ENCODE peak calls at places on chromosomes 5 and 9, in seven cellular contexts. One of them, this sample, is unnamed.

GRCh38 chr5:91318727-91319126 is 64.4 kb downstream of the ARRDC3 start:
- DNase-seq in GM23248: no peak
- DNase-seq in naive thymus-derived CD4-positive, alpha-beta T cell: no peak
- DNase-seq in heart left ventricle: no peak
- DNase-seq in neural progenitor cell: no peak
- DNase-seq in CD8-positive, alpha-beta memory T cell: no peak
- DNase-seq in right lobe of liver: no peak
- DNase-seq in this sample: no peak

GRCh38 chr9:135602789-135603481 is 36.4 kb downstream of the GLT6D1 start:
- DNase-seq in GM23248: peak; percentile 49
- DNase-seq in naive thymus-derived CD4-positive, alpha-beta T cell: peak; percentile 31
- DNase-seq in heart left ventricle: peak; percentile 21
- DNase-seq in neural progenitor cell: peak; percentile 34
- DNase-seq in CD8-positive, alpha-beta memory T cell: peak; percentile 42
- DNase-seq in right lobe of liver: peak; percentile 44
- DNase-seq in this sample: no peak

GRCh38 chr5:68196876-68197275 is 18.7 kb upstream of the PIK3R1 start:
- DNase-seq in GM23248: no peak
- DNase-seq in naive thymus-derived CD4-positive, alpha-beta T cell: no peak
- DNase-seq in heart left ventricle: peak; percentile 29
- DNase-seq in neural progenitor cell: no peak
- DNase-seq in CD8-positive, alpha-beta memory T cell: no peak
- DNase-seq in right lobe of liver: no peak
- DNase-seq in this sample: peak; percentile 40

GRCh38 chr5:177220576-177220975 is 82.9 kb downstream of the RAB24 start:
- DNase-seq in GM23248: no peak
- DNase-seq in naive thymus-derived CD4-positive, alpha-beta T cell: no peak
- DNase-seq in heart left ventricle: no peak
- DNase-seq in neural progenitor cell: no peak
- DNase-seq in CD8-positive, alpha-beta memory T cell: no peak
- DNase-seq in right lobe of liver: no peak
- DNase-seq in this sample: no peak

GRCh38 chr9:131731237-131731995 is 8.5 kb downstream of the RAPGEF1 start:
- DNase-seq in GM23248: peak; percentile 29
- DNase-seq in naive thymus-derived CD4-positive, alpha-beta T cell: no peak
- DNase-seq in heart left ventricle: no peak
- DNase-seq in neural progenitor cell: no peak
- DNase-seq in CD8-positive, alpha-beta memory T cell: peak; percentile 20
- DNase-seq in right lobe of liver: no peak
- DNase-seq in this sample: no peak

GRCh38 chr5:53161876-53162275 is 52.3 kb upstream of the MOCS2 start:
- DNase-seq in GM23248: peak; percentile 68
- DNase-seq in naive thymus-derived CD4-positive, alpha-beta T cell: no peak
- DNase-seq in heart left ventricle: no peak
- DNase-seq in neural progenitor cell: no peak
- DNase-seq in CD8-positive, alpha-beta memory T cell: no peak
- DNase-seq in right lobe of liver: no peak
- DNase-seq in this sample: peak; percentile 19

GRCh38 chr5:113663879-113664278 is 150.4 kb downstream of the YTHDC2 start:
- DNase-seq in GM23248: peak; percentile 68
- DNase-seq in naive thymus-derived CD4-positive, alpha-beta T cell: no peak
- DNase-seq in heart left ventricle: no peak
- DNase-seq in neural progenitor cell: peak; percentile 16
- DNase-seq in CD8-positive, alpha-beta memory T cell: no peak
- DNase-seq in right lobe of liver: peak; percentile 77
- DNase-seq in this sample: no peak

GRCh38 chr9:81529556-81530193 is 159.7 kb downstream of the TLE1 start:
- DNase-seq in GM23248: peak; percentile 85
- DNase-seq in naive thymus-derived CD4-positive, alpha-beta T cell: no peak
- DNase-seq in heart left ventricle: no peak
- DNase-seq in neural progenitor cell: no peak
- DNase-seq in CD8-positive, alpha-beta memory T cell: no peak
- DNase-seq in right lobe of liver: no peak
- DNase-seq in this sample: no peak

GRCh38 chr5:1515311-1515920 is 8.3 kb downstream of the LPCAT1 start:
- DNase-seq in GM23248: no peak
- DNase-seq in naive thymus-derived CD4-positive, alpha-beta T cell: no peak
- DNase-seq in heart left ventricle: peak; percentile 15
- DNase-seq in neural progenitor cell: no peak
- DNase-seq in CD8-positive, alpha-beta memory T cell: peak; percentile 1
- DNase-seq in right lobe of liver: peak; percentile 45
- DNase-seq in this sample: peak; percentile 7

GRCh38 chr5:176152191-176152932 is 85.9 kb upstream of the SIMC1 start:
- DNase-seq in GM23248: no peak
- DNase-seq in naive thymus-derived CD4-positive, alpha-beta T cell: no peak
- DNase-seq in heart left ventricle: no peak
- DNase-seq in neural progenitor cell: peak; percentile 93
- DNase-seq in CD8-positive, alpha-beta memory T cell: no peak
- DNase-seq in right lobe of liver: no peak
- DNase-seq in this sample: no peak

GRCh38 chr5:30736642-30737041 is 456.8 kb upstream of the CDH6 start:
- DNase-seq in GM23248: no peak
- DNase-seq in naive thymus-derived CD4-positive, alpha-beta T cell: no peak
- DNase-seq in heart left ventricle: no peak
- DNase-seq in neural progenitor cell: no peak
- DNase-seq in CD8-positive, alpha-beta memory T cell: no peak
- DNase-seq in right lobe of liver: no peak
- DNase-seq in this sample: no peak

GRCh38 chr9:114513050-114513951 is 8.0 kb upstream of the WHRN start:
- DNase-seq in GM23248: no peak
- DNase-seq in naive thymus-derived CD4-positive, alpha-beta T cell: no peak
- DNase-seq in heart left ventricle: no peak
- DNase-seq in neural progenitor cell: no peak
- DNase-seq in CD8-positive, alpha-beta memory T cell: no peak
- DNase-seq in right lobe of liver: no peak
- DNase-seq in this sample: no peak

GRCh38 chr5:35830587-35830986 is 26.1 kb upstream of the IL7R start:
- DNase-seq in GM23248: no peak
- DNase-seq in naive thymus-derived CD4-positive, alpha-beta T cell: peak; percentile 81
- DNase-seq in heart left ventricle: no peak
- DNase-seq in neural progenitor cell: no peak
- DNase-seq in CD8-positive, alpha-beta memory T cell: no peak
- DNase-seq in right lobe of liver: no peak
- DNase-seq in this sample: no peak

GRCh38 chr5:89351232-89351631 is 468.2 kb upstream of the MEF2C start:
- DNase-seq in GM23248: peak; percentile 78
- DNase-seq in naive thymus-derived CD4-positive, alpha-beta T cell: no peak
- DNase-seq in heart left ventricle: no peak
- DNase-seq in neural progenitor cell: no peak
- DNase-seq in CD8-positive, alpha-beta memory T cell: no peak
- DNase-seq in right lobe of liver: no peak
- DNase-seq in this sample: no peak

GRCh38 chr5:143554918-143555477 is 151.5 kb upstream of the NR3C1 start:
- DNase-seq in GM23248: peak; percentile 60
- DNase-seq in naive thymus-derived CD4-positive, alpha-beta T cell: no peak
- DNase-seq in heart left ventricle: no peak
- DNase-seq in neural progenitor cell: no peak
- DNase-seq in CD8-positive, alpha-beta memory T cell: no peak
- DNase-seq in right lobe of liver: no peak
- DNase-seq in this sample: no peak

GRCh38 chr5:151509231-151509630 is 61.8 kb downstream of the SLC36A1 start:
- DNase-seq in GM23248: no peak
- DNase-seq in naive thymus-derived CD4-positive, alpha-beta T cell: no peak
- DNase-seq in heart left ventricle: no peak
- DNase-seq in neural progenitor cell: no peak
- DNase-seq in CD8-positive, alpha-beta memory T cell: no peak
- DNase-seq in right lobe of liver: no peak
- DNase-seq in this sample: no peak

GRCh38 chr5:169433221-169433651 is 132.3 kb upstream of the SLIT3 start:
- DNase-seq in GM23248: peak; percentile 93
- DNase-seq in naive thymus-derived CD4-positive, alpha-beta T cell: no peak
- DNase-seq in heart left ventricle: no peak
- DNase-seq in neural progenitor cell: no peak
- DNase-seq in CD8-positive, alpha-beta memory T cell: no peak
- DNase-seq in right lobe of liver: no peak
- DNase-seq in this sample: no peak

GRCh38 chr5:92119110-92119509 is 736.0 kb upstream of the ARRDC3 start:
- DNase-seq in GM23248: no peak
- DNase-seq in naive thymus-derived CD4-positive, alpha-beta T cell: no peak
- DNase-seq in heart left ventricle: no peak
- DNase-seq in neural progenitor cell: peak; percentile 20
- DNase-seq in CD8-positive, alpha-beta memory T cell: no peak
- DNase-seq in right lobe of liver: no peak
- DNase-seq in this sample: no peak

GRCh38 chr9:18791074-18791473 is 241.9 kb downstream of the SAXO1 start:
- DNase-seq in GM23248: no peak
- DNase-seq in naive thymus-derived CD4-positive, alpha-beta T cell: no peak
- DNase-seq in heart left ventricle: no peak
- DNase-seq in neural progenitor cell: peak; percentile 81
- DNase-seq in CD8-positive, alpha-beta memory T cell: no peak
- DNase-seq in right lobe of liver: peak; percentile 53
- DNase-seq in this sample: no peak

GRCh38 chr5:91367374-91367773 is 15.7 kb downstream of the ARRDC3 start:
- DNase-seq in GM23248: no peak
- DNase-seq in naive thymus-derived CD4-positive, alpha-beta T cell: no peak
- DNase-seq in heart left ventricle: no peak
- DNase-seq in neural progenitor cell: no peak
- DNase-seq in CD8-positive, alpha-beta memory T cell: no peak
- DNase-seq in right lobe of liver: no peak
- DNase-seq in this sample: no peak

GRCh38 chr5:3954633-3955032 is 359.0 kb downstream of the IRX1 start:
- DNase-seq in GM23248: no peak
- DNase-seq in naive thymus-derived CD4-positive, alpha-beta T cell: no peak
- DNase-seq in heart left ventricle: no peak
- DNase-seq in neural progenitor cell: no peak
- DNase-seq in CD8-positive, alpha-beta memory T cell: no peak
- DNase-seq in right lobe of liver: no peak
- DNase-seq in this sample: no peak

GRCh38 chr5:42993516-42994284 is 46.4 kb downstream of the ANXA2R start:
- DNase-seq in GM23248: peak; percentile 48
- DNase-seq in naive thymus-derived CD4-positive, alpha-beta T cell: peak; percentile 77
- DNase-seq in heart left ventricle: peak; percentile 31
- DNase-seq in neural progenitor cell: peak; percentile 37
- DNase-seq in CD8-positive, alpha-beta memory T cell: peak; percentile 51
- DNase-seq in right lobe of liver: peak; percentile 53
- DNase-seq in this sample: no peak

GRCh38 chr5:180784497-180785097 is 18.0 kb downstream of the MGAT1 start:
- DNase-seq in GM23248: peak; percentile 94
- DNase-seq in naive thymus-derived CD4-positive, alpha-beta T cell: peak; percentile 64
- DNase-seq in heart left ventricle: peak; percentile 83
- DNase-seq in neural progenitor cell: peak; percentile 50
- DNase-seq in CD8-positive, alpha-beta memory T cell: peak; percentile 51
- DNase-seq in right lobe of liver: peak; percentile 76
- DNase-seq in this sample: peak; percentile 76

GRCh38 chr5:121698690-121699089 is 153.0 kb upstream of the FTMT start:
- DNase-seq in GM23248: no peak
- DNase-seq in naive thymus-derived CD4-positive, alpha-beta T cell: no peak
- DNase-seq in heart left ventricle: no peak
- DNase-seq in neural progenitor cell: no peak
- DNase-seq in CD8-positive, alpha-beta memory T cell: no peak
- DNase-seq in right lobe of liver: no peak
- DNase-seq in this sample: no peak

GRCh38 chr9:75422939-75423522 is 334.7 kb downstream of the OSTF1 start:
- DNase-seq in GM23248: no peak
- DNase-seq in naive thymus-derived CD4-positive, alpha-beta T cell: no peak
- DNase-seq in heart left ventricle: no peak
- DNase-seq in neural progenitor cell: no peak
- DNase-seq in CD8-positive, alpha-beta memory T cell: no peak
- DNase-seq in right lobe of liver: no peak
- DNase-seq in this sample: no peak

GRCh38 chr5:113061851-113062631 is 85.4 kb downstream of the DCP2 start:
- DNase-seq in GM23248: peak; percentile 77
- DNase-seq in naive thymus-derived CD4-positive, alpha-beta T cell: no peak
- DNase-seq in heart left ventricle: no peak
- DNase-seq in neural progenitor cell: no peak
- DNase-seq in CD8-positive, alpha-beta memory T cell: no peak
- DNase-seq in right lobe of liver: no peak
- DNase-seq in this sample: no peak

GRCh38 chr9:100989731-100990130 is 38.8 kb upstream of the PLPPR1 start:
- DNase-seq in GM23248: no peak
- DNase-seq in naive thymus-derived CD4-positive, alpha-beta T cell: no peak
- DNase-seq in heart left ventricle: no peak
- DNase-seq in neural progenitor cell: no peak
- DNase-seq in CD8-positive, alpha-beta memory T cell: no peak
- DNase-seq in right lobe of liver: no peak
- DNase-seq in this sample: no peak
- H3K27ac ChIP-seq in GM23248: no peak overlapping the region
- H3K27ac ChIP-seq in naive thymus-derived CD4-positive, alpha-beta T cell: no peak overlapping the region
- H3K27ac ChIP-seq in heart left ventricle: no peak overlapping the region
- H3K27ac ChIP-seq in neural progenitor cell: no peak overlapping the region
- H3K27ac ChIP-seq in CD8-positive, alpha-beta memory T cell: no peak overlapping the region
- H3K27ac ChIP-seq in right lobe of liver: no peak overlapping the region
- H3K27ac ChIP-seq in this sample: no peak overlapping the region

DNA sequence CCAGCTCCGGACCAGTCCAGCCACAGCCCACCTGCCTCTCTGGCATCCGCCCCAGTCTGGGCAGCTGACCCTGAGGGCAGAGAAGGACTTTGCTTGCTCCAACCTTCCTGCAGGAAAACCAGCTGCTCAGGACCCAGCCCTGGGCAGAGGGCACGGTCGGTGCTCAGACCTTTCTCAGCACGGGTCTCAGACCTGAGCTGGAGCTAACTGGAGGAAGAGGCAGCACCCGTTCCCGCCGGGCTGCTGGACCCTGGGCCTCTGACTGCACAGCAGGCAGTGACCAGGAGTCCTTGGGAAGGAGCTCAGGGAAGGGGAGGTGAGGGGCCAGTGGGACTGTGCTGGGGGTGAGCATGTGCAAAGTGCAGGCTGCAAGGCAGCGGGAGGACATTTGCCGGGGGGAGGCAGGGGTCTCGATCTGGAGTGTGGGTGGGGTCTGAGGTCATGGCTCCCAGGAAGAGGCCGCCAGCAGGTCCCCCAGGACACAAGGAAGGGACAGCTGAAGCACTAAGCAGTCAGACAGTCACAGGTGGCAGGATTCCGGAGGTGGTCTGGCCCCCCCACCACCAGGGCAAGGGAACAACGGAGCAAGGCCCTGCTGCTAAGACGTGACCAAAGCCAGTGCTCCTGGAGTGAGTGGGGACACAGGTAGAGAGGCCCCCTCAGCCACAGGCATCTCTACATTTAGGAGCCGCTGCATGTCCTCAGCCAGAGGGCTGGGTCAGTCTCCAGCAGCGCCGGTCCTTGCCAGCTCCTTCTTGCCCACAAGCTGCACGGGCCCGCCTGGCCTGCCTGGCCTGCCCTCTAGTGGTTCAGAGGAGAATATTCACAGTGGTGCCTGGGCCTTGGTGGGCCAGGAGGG is 4.7 kb upstream of the DPM2 start:
- DNase-seq in GM23248: peak; percentile 86
- DNase-seq in naive thymus-derived CD4-positive, alpha-beta T cell: peak; percentile 46
- DNase-seq in heart left ventricle: peak; percentile 67
- DNase-seq in neural progenitor cell: peak; percentile 83
- DNase-seq in CD8-positive, alpha-beta memory T cell: no peak
- DNase-seq in right lobe of liver: no peak
- DNase-seq in this sample: peak; percentile 54
- H3K27ac ChIP-seq in GM23248: no peak overlapping the region
- H3K27ac ChIP-seq in naive thymus-derived CD4-positive, alpha-beta T cell: peak overlapping the region; percentile 41
- H3K27ac ChIP-seq in heart left ventricle: no peak overlapping the region
- H3K27ac ChIP-seq in neural progenitor cell: no peak overlapping the region
- H3K27ac ChIP-seq in CD8-positive, alpha-beta memory T cell: no peak overlapping the region
- H3K27ac ChIP-seq in right lobe of liver: no peak overlapping the region
- H3K27ac ChIP-seq in this sample: no peak overlapping the region

GRCh38 chr9:21744874-21745273 is 57.6 kb upstream of the MTAP start:
- DNase-seq in GM23248: peak; percentile 72
- DNase-seq in naive thymus-derived CD4-positive, alpha-beta T cell: no peak
- DNase-seq in heart left ventricle: no peak
- DNase-seq in neural progenitor cell: no peak
- DNase-seq in CD8-positive, alpha-beta memory T cell: no peak
- DNase-seq in right lobe of liver: no peak
- DNase-seq in this sample: no peak
- H3K27ac ChIP-seq in GM23248: peak overlapping the region; percentile 59
- H3K27ac ChIP-seq in naive thymus-derived CD4-positive, alpha-beta T cell: no peak overlapping the region
- H3K27ac ChIP-seq in heart left ventricle: no peak overlapping the region
- H3K27ac ChIP-seq in neural progenitor cell: no peak overlapping the region
- H3K27ac ChIP-seq in CD8-positive, alpha-beta memory T cell: no peak overlapping the region
- H3K27ac ChIP-seq in right lobe of liver: no peak overlapping the region
- H3K27ac ChIP-seq in this sample: no peak overlapping the region

GRCh38 chr5:147552897-147553296 is 43.0 kb upstream of the DPYSL3 start:
- DNase-seq in GM23248: no peak
- DNase-seq in naive thymus-derived CD4-positive, alpha-beta T cell: no peak
- DNase-seq in heart left ventricle: no peak
- DNase-seq in neural progenitor cell: no peak
- DNase-seq in CD8-positive, alpha-beta memory T cell: no peak
- DNase-seq in right lobe of liver: no peak
- DNase-seq in this sample: no peak
- H3K27ac ChIP-seq in GM23248: no peak overlapping the region
- H3K27ac ChIP-seq in naive thymus-derived CD4-positive, alpha-beta T cell: no peak overlapping the region
- H3K27ac ChIP-seq in heart left ventricle: no peak overlapping the region
- H3K27ac ChIP-seq in neural progenitor cell: no peak overlapping the region
- H3K27ac ChIP-seq in CD8-positive, alpha-beta memory T cell: no peak overlapping the region
- H3K27ac ChIP-seq in right lobe of liver: no peak overlapping the region
- H3K27ac ChIP-seq in this sample: no peak overlapping the region